ENCODE peak calls at places on chromosome 5, in nine cellular contexts. I is GM23248, V is hepatocyte, M is OCI-LY7, N is MM.1S, W is HCT116, C is PC-3, R is SK-N-SH, O is neural progenitor cell. G is an unnamed sample.

GRCh38 chr5:169631360-169631759 is 5.7 kb upstream of the DOCK2 start:
- DNase-seq in I (peak), V (no peak), M (no peak), N (no peak), W (no peak), C (no peak), R (no peak), O (no peak), G (no peak)

GRCh38 chr5:54249210-54250028 is 61.0 kb downstream of the ARL15 start:
- DNase-seq in I (peak), V (peak), M (peak), N (peak), W (no peak), C (peak), R (peak), O (no peak), G (no peak)

GRCh38 chr5:142587354-142587965 is 98.4 kb downstream of the FGF1 start:
- DNase-seq in I (peak), V (peak), M (peak), N (peak), W (peak), C (peak), R (no peak), O (peak), G (peak)

GRCh38 chr5:86684222-86684621 is 66.5 kb downstream of the COX7C start:
- DNase-seq in I (peak), V (no peak), M (no peak), N (no peak), W (no peak), C (peak), R (no peak), O (no peak), G (no peak)

GRCh38 chr5:80763211-80763610 is 108.4 kb upstream of the DHFR start:
- DNase-seq in I (no peak), V (no peak), M (no peak), N (no peak), W (no peak), C (no peak), R (no peak), O (no peak), G (no peak)

GRCh38 chr5:17374973-17375844 is 122.8 kb upstream of the TAF11L2 start:
- DNase-seq in I (peak), V (peak), M (no peak), N (no peak), W (no peak), C (peak), R (peak), O (no peak), G (peak)

GRCh38 chr5:25823330-25823873 is 1178.6 kb upstream of the CDH10 start:
- DNase-seq in I (no peak), V (no peak), M (no peak), N (no peak), W (no peak), C (no peak), R (no peak), O (no peak), G (no peak)

GRCh38 chr5:168468836-168469235 is 17.4 kb upstream of the RARS1 start:
- DNase-seq in I (peak), V (no peak), M (no peak), N (no peak), W (no peak), C (no peak), R (no peak), O (no peak), G (no peak)

GRCh38 chr5:112109331-112109993 is 309.6 kb downstream of the EPB41L4A start:
- DNase-seq in I (peak), V (peak), M (no peak), N (no peak), W (peak), C (peak), R (peak), O (no peak), G (peak)

GRCh38 chr5:123786411-123786810 is 274.4 kb downstream of the CSNK1G3 start:
- DNase-seq in I (no peak), V (no peak), M (no peak), N (no peak), W (no peak), C (no peak), R (no peak), O (no peak), G (no peak)

GRCh38 chr5:158382473-158382872 is 523.5 kb upstream of the CLINT1 start:
- DNase-seq in I (peak), V (peak), M (no peak), N (peak), W (peak), C (peak), R (no peak), O (no peak), G (peak)

GRCh38 chr5:136028782-136029742 is at the start of gene TGFBI:
- DNase-seq in I (peak), V (peak), M (no peak), N (no peak), W (no peak), C (peak), R (peak), O (peak), G (peak)

GRCh38 chr5:102910240-102911226 is 155.4 kb downstream of the PAM start:
- DNase-seq in I (peak), V (no peak), M (no peak), N (no peak), W (peak), C (peak), R (no peak), O (no peak), G (no peak)

GRCh38 chr5:172541119-172541763 is 86.9 kb upstream of the SH3PXD2B start:
- DNase-seq in I (no peak), V (no peak), M (no peak), N (no peak), W (no peak), C (no peak), R (peak), O (no peak), G (no peak)

GRCh38 chr5:54930736-54931135 is 54.7 kb downstream of the ESM1 start:
- DNase-seq in I (no peak), V (no peak), M (no peak), N (no peak), W (no peak), C (no peak), R (no peak), O (no peak), G (no peak)

GRCh38 chr5:172716796-172717313 is 54.1 kb downstream of the DUSP1 start:
- DNase-seq in I (peak), V (peak), M (peak), N (peak), W (peak), C (peak), R (peak), O (peak), G (peak)

GRCh38 chr5:78621269-78621871 is 27.2 kb downstream of the LHFPL2 start:
- DNase-seq in I (peak), V (no peak), M (no peak), N (no peak), W (no peak), C (no peak), R (no peak), O (no peak), G (no peak)

GRCh38 chr5:111308951-111309350 is 84.8 kb downstream of the CAMK4 start:
- DNase-seq in I (no peak), V (no peak), M (no peak), N (no peak), W (no peak), C (peak), R (no peak), O (peak), G (peak)

GRCh38 chr5:57937025-57937424 is 454.4 kb upstream of the ACTBL2 start:
- DNase-seq in I (peak), V (no peak), M (no peak), N (no peak), W (no peak), C (no peak), R (no peak), O (no peak), G (no peak)

GRCh38 chr5:10364186-10364689 is 10.7 kb downstream of the MARCHF6 start:
- DNase-seq in I (no peak), V (no peak), M (peak), N (peak), W (no peak), C (peak), R (no peak), O (no peak), G (peak)

GRCh38 chr5:124661317-124662141 is 84.9 kb downstream of the ZNF608 start:
- DNase-seq in I (peak), V (peak), M (no peak), N (no peak), W (peak), C (peak), R (no peak), O (peak), G (peak)

GRCh38 chr5:141488591-141489478 is at the start of gene PCDHGC5:
- DNase-seq in I (peak), V (no peak), M (no peak), N (no peak), W (no peak), C (peak), R (no peak), O (no peak), G (no peak)

GRCh38 chr5:14503017-14503680 is 78.4 kb upstream of the OTULINL start:
- DNase-seq in I (no peak), V (no peak), M (no peak), N (no peak), W (no peak), C (no peak), R (no peak), O (no peak), G (no peak)

GRCh38 chr5:172898513-172899369 is 60.5 kb upstream of the RPL26L1 start:
- DNase-seq in I (no peak), V (no peak), M (no peak), N (no peak), W (no peak), C (no peak), R (no peak), O (no peak), G (no peak)

GRCh38 chr5:59279979-59280378 is 613.5 kb downstream of the PDE4D start:
- DNase-seq in I (no peak), V (no peak), M (no peak), N (no peak), W (no peak), C (no peak), R (no peak), O (no peak), G (no peak)

GRCh38 chr5:154303133-154303532 is 112.6 kb downstream of the GALNT10 start:
- DNase-seq in I (no peak), V (no peak), M (no peak), N (no peak), W (no peak), C (no peak), R (no peak), O (no peak), G (no peak)

GRCh38 chr5:154301726-154302125 is 111.2 kb downstream of the GALNT10 start:
- DNase-seq in I (no peak), V (no peak), M (no peak), N (no peak), W (no peak), C (no peak), R (no peak), O (no peak), G (no peak)

GRCh38 chr5:154298060-154298459 is 107.5 kb downstream of the GALNT10 start:
- DNase-seq in I (no peak), V (no peak), M (no peak), N (no peak), W (no peak), C (no peak), R (no peak), O (no peak), G (no peak)

GRCh38 chr5:154300207-154300606 is 109.7 kb downstream of the GALNT10 start:
- DNase-seq in I (no peak), V (no peak), M (no peak), N (peak), W (no peak), C (no peak), R (no peak), O (no peak), G (no peak)

GRCh38 chr5:154302181-154302580 is 111.6 kb downstream of the GALNT10 start:
- DNase-seq in I (no peak), V (no peak), M (no peak), N (no peak), W (no peak), C (no peak), R (no peak), O (no peak), G (no peak)
- TF ChIP-seq EZH2phosphoT487 in I (no peak), V (no peak), M (no peak), N (no peak), W (no peak), C (no peak), R (no peak), O (no peak), G (no peak)

GRCh38 chr5:109409844-109410388 is at the start of gene PJA2:
- DNase-seq in I (peak), V (peak), M (peak), N (peak), W (peak), C (peak), R (peak), O (peak), G (peak)

GRCh38 chr5:109411175-109411514 is 1.4 kb upstream of the PJA2 start:
- DNase-seq in I (no peak), V (no peak), M (no peak), N (no peak), W (no peak), C (no peak), R (no peak), O (no peak), G (no peak)

GRCh38 chr5:109410389-109411174 is 808 bp upstream of the PJA2 start:
- DNase-seq in I (peak), V (peak), M (peak), N (peak), W (peak), C (peak), R (peak), O (peak), G (peak)

GRCh38 chr5:109407913-109408312 is 1.9 kb downstream of the PJA2 start:
- DNase-seq in I (peak), V (no peak), M (peak), N (no peak), W (no peak), C (no peak), R (no peak), O (no peak), G (no peak)

GRCh38 chr5:109409061-109409843 is 522 bp downstream of the PJA2 start:
- DNase-seq in I (peak), V (peak), M (peak), N (peak), W (peak), C (peak), R (peak), O (peak), G (peak)
- TF ChIP-seq EZH2phosphoT487 in I (no peak), V (no peak), M (no peak), N (no peak), W (no peak), C (no peak), R (no peak), O (no peak), G (no peak)

DNA sequence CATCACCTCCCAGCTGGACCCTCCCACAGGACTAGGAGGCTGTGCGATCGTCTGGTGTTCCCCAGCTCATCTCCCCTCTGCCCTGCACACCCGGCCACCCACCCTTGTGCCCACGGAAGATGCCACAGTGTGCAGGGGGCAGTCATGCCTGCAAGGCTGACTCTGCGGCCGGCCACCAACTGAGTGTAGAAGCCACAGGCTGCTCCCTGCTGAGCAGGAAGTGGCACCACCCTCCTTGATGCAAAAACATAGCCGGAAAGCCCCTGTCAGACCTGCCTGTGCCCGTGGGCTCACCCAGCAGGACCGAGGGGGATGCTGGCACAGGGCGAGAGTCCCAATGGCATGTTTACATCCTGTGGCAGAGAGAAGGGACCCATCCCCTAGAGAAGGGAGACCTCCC is 40.3 kb upstream of the SLC12A7 start:
- DNase-seq in I (no peak), V (no peak), M (peak), N (peak), W (no peak), C (no peak), R (no peak), O (no peak), G (no peak)
- TF ChIP-seq EZH2phosphoT487 in I (no peak), V (no peak), M (no peak), N (no peak), W (no peak), C (no peak), R (no peak), O (no peak), G (no peak)

DNA sequence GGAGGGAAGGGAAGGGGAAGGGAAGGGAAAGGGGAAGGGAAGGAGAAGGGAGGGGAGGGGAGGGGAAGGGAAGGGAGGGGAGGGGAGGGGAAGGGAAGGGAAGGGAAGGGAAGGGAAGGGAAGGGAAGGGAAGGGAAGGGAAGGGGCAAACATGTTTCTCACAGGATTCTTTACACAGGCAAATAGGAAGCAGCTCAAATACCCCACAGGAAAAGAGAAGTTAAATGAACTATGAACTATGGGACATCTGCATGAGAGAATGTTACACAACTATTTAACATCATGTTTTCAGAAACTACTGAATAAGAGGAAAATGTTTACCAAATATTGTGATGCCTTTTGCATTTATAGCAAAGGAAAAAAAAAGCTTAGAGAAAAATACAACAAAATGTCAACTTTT is 125.4 kb upstream of the SLC30A5 start:
- DNase-seq in I (no peak), V (no peak), M (no peak), N (no peak), W (no peak), C (no peak), R (no peak), O (no peak), G (no peak)
- TF ChIP-seq EZH2phosphoT487 in I (no peak), V (no peak), M (no peak), N (no peak), W (no peak), C (no peak), R (no peak), O (no peak), G (no peak)

GRCh38 chr5:99061299-99061698 is 132.5 kb upstream of the CHD1 start:
- DNase-seq in I (peak), V (no peak), M (no peak), N (no peak), W (no peak), C (no peak), R (no peak), O (no peak), G (no peak)
- TF ChIP-seq EZH2phosphoT487 in I (no peak), V (no peak), M (no peak), N (no peak), W (no peak), C (no peak), R (no peak), O (no peak), G (no peak)

DNA sequence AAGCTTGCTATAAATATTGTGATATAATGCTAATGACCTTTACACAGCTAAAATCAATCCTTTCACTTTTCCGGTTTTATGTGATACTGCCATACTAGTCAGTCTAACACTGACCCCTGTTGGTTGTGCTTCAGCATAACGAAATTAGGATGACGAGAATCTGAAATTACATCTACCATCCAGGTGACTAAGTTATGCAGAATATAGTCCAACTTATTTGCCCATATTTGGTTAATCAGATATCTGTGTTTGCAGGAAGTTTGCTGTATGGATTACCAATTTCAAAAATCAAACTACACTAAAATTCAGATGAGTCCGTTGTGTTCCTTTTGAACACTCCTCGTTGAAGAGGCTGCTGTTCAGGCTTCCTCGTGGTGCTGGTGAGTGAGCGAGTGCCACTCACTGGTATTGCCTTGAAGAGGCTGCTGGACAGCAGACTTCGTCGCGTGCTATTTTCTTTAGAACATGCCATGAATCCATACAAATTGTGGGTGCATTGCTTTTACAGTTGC is 32.5 kb downstream of the TENT4A start:
- DNase-seq in I (peak), V (peak), M (peak), N (peak), W (peak), C (peak), R (peak), O (peak), G (peak)
- TF ChIP-seq EZH2phosphoT487 in I (no peak), V (no peak), M (no peak), N (no peak), W (no peak), C (no peak), R (no peak), O (no peak), G (no peak)

GRCh38 chr5:134906811-134907210 is 1.9 kb downstream of the PCBD2 start:
- DNase-seq in I (no peak), V (no peak), M (peak), N (no peak), W (peak), C (no peak), R (no peak), O (no peak), G (no peak)
- TF ChIP-seq EZH2phosphoT487 in I (no peak), V (no peak), M (no peak), N (no peak), W (no peak), C (no peak), R (no peak), O (no peak), G (no peak)

GRCh38 chr5:83354958-83355357 is 116.6 kb upstream of the VCAN start:
- DNase-seq in I (no peak), V (no peak), M (no peak), N (no peak), W (no peak), C (no peak), R (no peak), O (peak), G (peak)

GRCh38 chr5:83353774-83354173 is 117.8 kb upstream of the VCAN start:
- DNase-seq in I (no peak), V (no peak), M (no peak), N (no peak), W (no peak), C (no peak), R (no peak), O (no peak), G (no peak)

GRCh38 chr5:83360573-83360972 is 111.0 kb upstream of the VCAN start:
- DNase-seq in I (no peak), V (peak), M (no peak), N (no peak), W (peak), C (no peak), R (no peak), O (no peak), G (no peak)

GRCh38 chr5:83353231-83353630 is 118.3 kb upstream of the VCAN start:
- DNase-seq in I (no peak), V (no peak), M (no peak), N (no peak), W (no peak), C (no peak), R (no peak), O (no peak), G (no peak)

GRCh38 chr5:83357621-83358231 is 113.8 kb upstream of the VCAN start:
- DNase-seq in I (no peak), V (no peak), M (no peak), N (no peak), W (no peak), C (no peak), R (no peak), O (no peak), G (no peak)
- TF ChIP-seq EZH2phosphoT487 in I (no peak), V (no peak), M (no peak), N (no peak), W (no peak), C (no peak), R (no peak), O (no peak), G (no peak)

GRCh38 chr5:98977723-98978122 is 48.9 kb upstream of the CHD1 start:
- DNase-seq in I (no peak), V (peak), M (no peak), N (no peak), W (no peak), C (peak), R (no peak), O (no peak), G (no peak)
- TF ChIP-seq EZH2phosphoT487 in I (no peak), V (no peak), M (no peak), N (no peak), W (no peak), C (no peak), R (no peak), O (no peak), G (no peak)

G was measured in GM23338.